ENCODE peak calls at places on chromosome 15, in six cellular contexts. One of them, this sample, is unnamed.

GRCh38 chr15:62482715-62483429 is 317.8 kb upstream of the C2CD4B start:
- DNase-seq in IMR-90: peak; percentile 65
- DNase-seq in mesendoderm: peak; percentile 97
- DNase-seq in mesenchymal stem cell: peak; percentile 73
- DNase-seq in trophoblast cell: peak; percentile 88
- DNase-seq in H1: peak; percentile 39
- DNase-seq in this sample: peak; percentile 33

GRCh38 chr15:101479851-101480612 is 9.5 kb downstream of the PCSK6 start:
- DNase-seq in IMR-90: no peak
- DNase-seq in mesendoderm: no peak
- DNase-seq in mesenchymal stem cell: no peak
- DNase-seq in trophoblast cell: peak; percentile 68
- DNase-seq in H1: no peak
- DNase-seq in this sample: peak; percentile 53

GRCh38 chr15:40511093-40511471 is 40.3 kb downstream of the CHST14 start:
- DNase-seq in IMR-90: no peak
- DNase-seq in mesendoderm: peak; percentile 15
- DNase-seq in mesenchymal stem cell: no peak
- DNase-seq in trophoblast cell: peak; percentile 98
- DNase-seq in H1: no peak
- DNase-seq in this sample: no peak

GRCh38 chr15:90101130-90101968 is 919 bp downstream of the IDH2 start:
- DNase-seq in IMR-90: no peak
- DNase-seq in mesendoderm: peak; percentile 82
- DNase-seq in mesenchymal stem cell: peak; percentile 32
- DNase-seq in trophoblast cell: peak; percentile 48
- DNase-seq in H1: no peak
- DNase-seq in this sample: peak; percentile 65

GRCh38 chr15:76973362-76973743 is 21.6 kb upstream of the PSTPIP1 start:
- DNase-seq in IMR-90: peak; percentile 20
- DNase-seq in mesendoderm: peak; percentile 93
- DNase-seq in mesenchymal stem cell: peak; percentile 6
- DNase-seq in trophoblast cell: no peak
- DNase-seq in H1: peak; percentile 54
- DNase-seq in this sample: peak; percentile 63

GRCh38 chr15:39194431-39194830 is 386.4 kb upstream of the THBS1 start:
- DNase-seq in IMR-90: peak; percentile 65
- DNase-seq in mesendoderm: no peak
- DNase-seq in mesenchymal stem cell: no peak
- DNase-seq in trophoblast cell: no peak
- DNase-seq in H1: no peak
- DNase-seq in this sample: no peak

GRCh38 chr15:68409736-68410370 is 22.1 kb downstream of the ITGA11 start:
- DNase-seq in IMR-90: no peak
- DNase-seq in mesendoderm: no peak
- DNase-seq in mesenchymal stem cell: no peak
- DNase-seq in trophoblast cell: no peak
- DNase-seq in H1: no peak
- DNase-seq in this sample: no peak

GRCh38 chr15:59380902-59381610 is 8.4 kb upstream of the MYO1E start:
- DNase-seq in IMR-90: no peak
- DNase-seq in mesendoderm: no peak
- DNase-seq in mesenchymal stem cell: peak; percentile 51
- DNase-seq in trophoblast cell: peak; percentile 92
- DNase-seq in H1: no peak
- DNase-seq in this sample: peak; percentile 26

GRCh38 chr15:68843425-68844311 is 23.0 kb upstream of the ANP32A start:
- DNase-seq in IMR-90: no peak
- DNase-seq in mesendoderm: peak; percentile 69
- DNase-seq in mesenchymal stem cell: peak; percentile 21
- DNase-seq in trophoblast cell: peak; percentile 28
- DNase-seq in H1: no peak
- DNase-seq in this sample: peak; percentile 45

GRCh38 chr15:44081223-44082013 is 113.7 kb downstream of the FRMD5 start:
- DNase-seq in IMR-90: peak; percentile 92
- DNase-seq in mesendoderm: no peak
- DNase-seq in mesenchymal stem cell: no peak
- DNase-seq in trophoblast cell: no peak
- DNase-seq in H1: no peak
- DNase-seq in this sample: no peak
- H3K4me3 ChIP-seq in IMR-90: no peak overlapping the region
- H3K4me3 ChIP-seq in mesendoderm: no peak overlapping the region
- H3K4me3 ChIP-seq in mesenchymal stem cell: no peak overlapping the region
- H3K4me3 ChIP-seq in trophoblast cell: no peak overlapping the region
- H3K4me3 ChIP-seq in H1: no peak overlapping the region
- H3K4me3 ChIP-seq in this sample: no peak overlapping the region

GRCh38 chr15:74662064-74662860 is 33.6 kb downstream of the EDC3 start:
- DNase-seq in IMR-90: no peak
- DNase-seq in mesendoderm: no peak
- DNase-seq in mesenchymal stem cell: no peak
- DNase-seq in trophoblast cell: no peak
- DNase-seq in H1: no peak
- DNase-seq in this sample: no peak

GRCh38 chr15:74663303-74664027 is 32.4 kb downstream of the EDC3 start:
- DNase-seq in IMR-90: no peak
- DNase-seq in mesendoderm: no peak
- DNase-seq in mesenchymal stem cell: no peak
- DNase-seq in trophoblast cell: no peak
- DNase-seq in H1: no peak
- DNase-seq in this sample: no peak

GRCh38 chr15:74664670-74665069 is 31.2 kb downstream of the EDC3 start:
- DNase-seq in IMR-90: no peak
- DNase-seq in mesendoderm: no peak
- DNase-seq in mesenchymal stem cell: no peak
- DNase-seq in trophoblast cell: no peak
- DNase-seq in H1: no peak
- DNase-seq in this sample: no peak

GRCh38 chr15:74667973-74668372 is 27.9 kb downstream of the EDC3 start:
- DNase-seq in IMR-90: no peak
- DNase-seq in mesendoderm: no peak
- DNase-seq in mesenchymal stem cell: no peak
- DNase-seq in trophoblast cell: no peak
- DNase-seq in H1: no peak
- DNase-seq in this sample: no peak

DNA sequence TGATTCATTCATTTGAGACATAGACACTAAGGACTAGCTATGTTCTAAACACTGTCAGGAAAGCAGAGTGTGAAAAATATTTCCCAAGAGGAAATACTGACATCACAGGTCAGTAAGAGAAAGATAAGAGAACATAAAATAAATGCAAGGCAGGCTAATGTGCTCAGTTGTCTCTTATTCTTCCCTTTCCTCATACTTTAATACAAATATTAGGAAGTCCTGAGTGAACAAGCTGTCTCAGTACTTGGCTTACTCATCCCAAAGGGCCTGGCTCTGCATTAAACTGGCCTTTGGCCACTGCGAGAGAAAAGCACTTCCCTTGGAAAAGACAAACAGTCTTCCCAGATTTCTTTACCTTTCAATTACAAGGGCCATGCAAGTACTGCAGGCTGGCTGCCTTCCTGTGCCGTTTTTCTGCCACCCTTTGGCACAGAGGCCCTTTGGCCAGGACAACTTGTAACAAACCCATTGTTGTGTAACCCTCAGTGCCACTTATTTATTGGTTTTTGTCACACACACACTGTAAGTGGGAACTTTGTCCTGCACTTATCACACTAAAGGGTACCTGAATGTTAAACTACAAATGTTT is 31.7 kb downstream of the EDC3 start:
- DNase-seq in IMR-90: peak; percentile 75
- DNase-seq in mesendoderm: no peak
- DNase-seq in mesenchymal stem cell: peak; percentile 79
- DNase-seq in trophoblast cell: no peak
- DNase-seq in H1: no peak
- DNase-seq in this sample: no peak
- H3K4me1 ChIP-seq in IMR-90: peaks cover 6% of the 10 kb centered on the region
- H3K4me1 ChIP-seq in mesendoderm: no peaks in the 10 kb centered on the region
- H3K4me1 ChIP-seq in mesenchymal stem cell: peaks cover 3% of the 10 kb centered on the region
- H3K4me1 ChIP-seq in trophoblast cell: no peaks in the 10 kb centered on the region
- H3K4me1 ChIP-seq in H1: no peaks in the 10 kb centered on the region
- H3K4me1 ChIP-seq in this sample: no peaks in the 10 kb centered on the region

DNA sequence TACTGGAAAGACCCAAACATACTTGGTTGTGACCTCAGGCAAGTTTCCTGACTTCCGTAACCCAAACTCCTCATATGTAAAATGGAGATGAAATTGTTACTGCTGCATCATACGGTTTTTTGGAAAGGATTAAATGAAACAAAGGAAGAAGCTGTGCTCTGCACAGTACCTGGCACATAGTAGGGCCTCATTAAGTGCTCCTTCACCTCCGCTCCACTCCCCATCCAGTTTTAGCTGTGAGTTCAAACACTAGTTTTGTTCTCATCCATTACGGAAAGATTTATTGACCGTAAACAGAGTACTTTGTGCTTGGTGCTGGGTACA is 381 bp upstream of the ICE2 start:
- DNase-seq in IMR-90: no peak
- DNase-seq in mesendoderm: no peak
- DNase-seq in mesenchymal stem cell: no peak
- DNase-seq in trophoblast cell: no peak
- DNase-seq in H1: no peak
- DNase-seq in this sample: no peak
- H4K8ac ChIP-seq in IMR-90: peak overlapping the region; percentile 92
- H4K8ac ChIP-seq in mesendoderm: no peak overlapping the region
- H4K8ac ChIP-seq in mesenchymal stem cell: peak overlapping the region; percentile 80
- H4K8ac ChIP-seq in trophoblast cell: peak overlapping the region; percentile 88
- H4K8ac ChIP-seq in H1: peak overlapping the region; percentile 35
- H4K8ac ChIP-seq in this sample: no peak overlapping the region

GRCh38 chr15:46682969-46683791 is 1034.1 kb upstream of the SEMA6D start:
- DNase-seq in IMR-90: no peak
- DNase-seq in mesendoderm: no peak
- DNase-seq in mesenchymal stem cell: no peak
- DNase-seq in trophoblast cell: no peak
- DNase-seq in H1: no peak
- DNase-seq in this sample: no peak
- H3K4me3 ChIP-seq in IMR-90: no peak overlapping the region
- H3K4me3 ChIP-seq in mesendoderm: no peak overlapping the region
- H3K4me3 ChIP-seq in mesenchymal stem cell: no peak overlapping the region
- H3K4me3 ChIP-seq in trophoblast cell: no peak overlapping the region
- H3K4me3 ChIP-seq in H1: no peak overlapping the region
- H3K4me3 ChIP-seq in this sample: no peak overlapping the region

GRCh38 chr15:64748251-64748650 is 27.1 kb downstream of the RBPMS2 start:
- DNase-seq in IMR-90: no peak
- DNase-seq in mesendoderm: no peak
- DNase-seq in mesenchymal stem cell: no peak
- DNase-seq in trophoblast cell: no peak
- DNase-seq in H1: no peak
- DNase-seq in this sample: no peak

GRCh38 chr15:64746356-64746755 is 29.0 kb downstream of the RBPMS2 start:
- DNase-seq in IMR-90: no peak
- DNase-seq in mesendoderm: no peak
- DNase-seq in mesenchymal stem cell: no peak
- DNase-seq in trophoblast cell: no peak
- DNase-seq in H1: no peak
- DNase-seq in this sample: no peak

GRCh38 chr15:64749167-64749566 is 26.2 kb downstream of the RBPMS2 start:
- DNase-seq in IMR-90: peak; percentile 86
- DNase-seq in mesendoderm: no peak
- DNase-seq in mesenchymal stem cell: no peak
- DNase-seq in trophoblast cell: peak; percentile 94
- DNase-seq in H1: no peak
- DNase-seq in this sample: no peak

GRCh38 chr15:64747578-64747977 is 27.8 kb downstream of the RBPMS2 start:
- DNase-seq in IMR-90: no peak
- DNase-seq in mesendoderm: no peak
- DNase-seq in mesenchymal stem cell: no peak
- DNase-seq in trophoblast cell: peak; percentile 36
- DNase-seq in H1: no peak
- DNase-seq in this sample: no peak

GRCh38 chr15:64746921-64747320 is 28.5 kb downstream of the RBPMS2 start:
- DNase-seq in IMR-90: no peak
- DNase-seq in mesendoderm: no peak
- DNase-seq in mesenchymal stem cell: no peak
- DNase-seq in trophoblast cell: no peak
- DNase-seq in H1: no peak
- DNase-seq in this sample: no peak
- H3K4me1 ChIP-seq in IMR-90: peaks cover 11% of the 10 kb centered on the region
- H3K4me1 ChIP-seq in mesendoderm: peaks cover 2% of the 10 kb centered on the region
- H3K4me1 ChIP-seq in mesenchymal stem cell: peaks cover 13% of the 10 kb centered on the region
- H3K4me1 ChIP-seq in trophoblast cell: peaks cover 6% of the 10 kb centered on the region
- H3K4me1 ChIP-seq in H1: peaks cover 10% of the 10 kb centered on the region
- H3K4me1 ChIP-seq in this sample: peaks cover 10% of the 10 kb centered on the region

GRCh38 chr15:78234515-78235040 is at the start of gene ACSBG1:
- DNase-seq in IMR-90: no peak
- DNase-seq in mesendoderm: no peak
- DNase-seq in mesenchymal stem cell: no peak
- DNase-seq in trophoblast cell: no peak
- DNase-seq in H1: no peak
- DNase-seq in this sample: no peak
- H4K8ac ChIP-seq in IMR-90: no peak within 1 kb of the TSS
- H4K8ac ChIP-seq in mesendoderm: no peak within 1 kb of the TSS
- H4K8ac ChIP-seq in mesenchymal stem cell: no peak within 1 kb of the TSS
- H4K8ac ChIP-seq in trophoblast cell: no peak within 1 kb of the TSS
- H4K8ac ChIP-seq in H1: peak within 1 kb of the TSS; percentile 11
- H4K8ac ChIP-seq in this sample: no peak within 1 kb of the TSS

GRCh38 chr15:28945626-28946215 is 59.9 kb downstream of the APBA2 start:
- DNase-seq in IMR-90: no peak
- DNase-seq in mesendoderm: no peak
- DNase-seq in mesenchymal stem cell: no peak
- DNase-seq in trophoblast cell: peak; percentile 18
- DNase-seq in H1: no peak
- DNase-seq in this sample: no peak

GRCh38 chr15:28948036-28948435 is 62.3 kb downstream of the APBA2 start:
- DNase-seq in IMR-90: no peak
- DNase-seq in mesendoderm: no peak
- DNase-seq in mesenchymal stem cell: no peak
- DNase-seq in trophoblast cell: no peak
- DNase-seq in H1: no peak
- DNase-seq in this sample: no peak

GRCh38 chr15:28944696-28945300 is 59.0 kb downstream of the APBA2 start:
- DNase-seq in IMR-90: no peak
- DNase-seq in mesendoderm: no peak
- DNase-seq in mesenchymal stem cell: no peak
- DNase-seq in trophoblast cell: no peak
- DNase-seq in H1: no peak
- DNase-seq in this sample: no peak

GRCh38 chr15:28944286-28944685 is 58.5 kb downstream of the APBA2 start:
- DNase-seq in IMR-90: no peak
- DNase-seq in mesendoderm: no peak
- DNase-seq in mesenchymal stem cell: no peak
- DNase-seq in trophoblast cell: no peak
- DNase-seq in H1: no peak
- DNase-seq in this sample: no peak

DNA sequence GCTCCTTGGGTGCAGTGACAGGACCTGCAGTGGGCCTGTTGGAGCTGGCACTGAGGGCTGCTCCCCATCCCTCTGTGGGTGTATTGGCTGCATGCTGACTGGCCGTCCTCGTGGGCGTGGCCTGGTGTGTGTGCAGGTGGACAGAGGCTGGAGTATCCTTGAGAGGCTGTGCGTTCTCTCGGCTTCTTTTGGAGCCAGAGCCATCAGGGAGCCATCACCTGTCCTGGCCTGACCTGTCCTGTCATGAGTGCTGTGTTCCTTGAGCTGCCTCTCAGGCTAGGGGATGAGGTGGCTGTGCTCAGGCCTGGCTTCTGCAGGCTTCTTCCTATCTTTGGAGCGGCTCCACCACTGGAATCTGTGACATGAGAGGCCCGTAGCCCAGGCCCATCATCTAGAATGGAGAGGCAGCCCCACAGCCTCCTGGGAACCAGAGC is 61.5 kb downstream of the APBA2 start:
- DNase-seq in IMR-90: no peak
- DNase-seq in mesendoderm: no peak
- DNase-seq in mesenchymal stem cell: no peak
- DNase-seq in trophoblast cell: no peak
- DNase-seq in H1: no peak
- DNase-seq in this sample: no peak
- H3K4me3 ChIP-seq in IMR-90: no peak overlapping the region
- H3K4me3 ChIP-seq in mesendoderm: no peak overlapping the region
- H3K4me3 ChIP-seq in mesenchymal stem cell: no peak overlapping the region
- H3K4me3 ChIP-seq in trophoblast cell: no peak overlapping the region
- H3K4me3 ChIP-seq in H1: no peak overlapping the region
- H3K4me3 ChIP-seq in this sample: no peak overlapping the region

This sample was measured in neuronal stem cell.